ENCODE peak calls at places on chromosomes 4 and X, in ten cellular contexts. M, A, O, K, U, D, Y, F, G and T are unnamed samples.

GRCh38 chr4:85866508-85866907 is 391.6 kb downstream of the ARHGAP24 start:
- DNase-seq in O (peak; percentile 41), D (no peak), M (no peak), Y (no peak), F (no peak), K (no peak), G (no peak), U (peak; percentile 18), A (peak; percentile 11), T (peak; percentile 47)

GRCh38 chrX:71095033-71095432 is 618 bp upstream of the FOXO4 start:
- DNase-seq in F (no peak), M (no peak), O (no peak), U (no peak), D (no peak), Y (no peak), K (no peak), A (no peak), G (no peak), T (no peak)

GRCh38 chr4:147924604-147925412 is 192.9 kb downstream of the ARHGAP10 start:
- DNase-seq in U (peak; percentile 60), M (no peak), D (peak; percentile 15), F (peak; percentile 4), Y (peak; percentile 79), G (no peak), A (peak; percentile 25), O (peak; percentile 42), K (no peak), T (peak; percentile 25)

GRCh38 chr4:105145059-105145912 is 1.4 kb upstream of the TET2 start:
- DNase-seq in G (no peak), F (no peak), D (peak; percentile 73), U (no peak), Y (no peak), O (no peak), M (no peak), A (peak; percentile 10), K (no peak), T (peak; percentile 42)

GRCh38 chr4:27040351-27040750 is 179.7 kb downstream of the STIM2 start:
- DNase-seq in M (no peak), F (no peak), D (no peak), A (no peak), Y (no peak), U (no peak), K (no peak), G (peak; percentile 28), O (no peak), T (no peak)

GRCh38 chr4:184059099-184059498 is 154.0 kb downstream of the STOX2 start:
- DNase-seq in A (no peak), O (no peak), G (no peak), D (no peak), F (no peak), Y (no peak), K (no peak), U (no peak), M (no peak), T (no peak)

GRCh38 chrX:107712231-107713204 is 63.1 kb downstream of the TSC22D3 start:
- DNase-seq in A (peak; percentile 31), K (no peak), F (no peak), D (peak; percentile 70), U (peak; percentile 79), Y (no peak), O (peak; percentile 79), G (no peak), M (peak; percentile 65), T (peak; percentile 86)

GRCh38 chrX:46637937-46638336 is 64.4 kb downstream of the CHST7 start:
- DNase-seq in D (peak; percentile 28), G (no peak), M (no peak), A (no peak), F (peak; percentile 6), Y (no peak), O (no peak), U (no peak), K (no peak), T (peak; percentile 41)

GRCh38 chrX:33205321-33205720 is 6.0 kb downstream of the DMD start:
- DNase-seq in D (no peak), U (no peak), O (peak; percentile 40), G (no peak), F (no peak), Y (no peak), M (no peak), A (no peak), K (no peak), T (no peak)

GRCh38 chrX:33211356-33212254 is at the start of gene DMD:
- DNase-seq in A (peak; percentile 88), O (peak; percentile 93), K (no peak), F (no peak), G (no peak), D (peak; percentile 52), Y (peak; percentile 41), U (peak; percentile 92), M (peak; percentile 10), T (peak; percentile 61)

GRCh38 chrX:33210156-33210555 is 1.2 kb downstream of the DMD start:
- DNase-seq in A (no peak), F (no peak), M (no peak), G (no peak), Y (no peak), K (no peak), O (no peak), U (no peak), D (no peak), T (no peak)

GRCh38 chrX:33204889-33205288 is 6.5 kb downstream of the DMD start:
- DNase-seq in A (peak; percentile 49), Y (no peak), O (peak; percentile 65), U (no peak), G (no peak), F (no peak), M (no peak), K (no peak), D (peak; percentile 33), T (peak; percentile 48)

GRCh38 chrX:33207056-33207455 is 4.3 kb downstream of the DMD start:
- DNase-seq in M (no peak), G (no peak), U (no peak), D (no peak), A (peak; percentile 51), Y (no peak), F (no peak), K (no peak), O (peak; percentile 46), T (no peak)
- H3K4me3 ChIP-seq in M (no peak overlapping the region), G (no peak overlapping the region), U (no peak overlapping the region), D (no peak overlapping the region), A (no peak overlapping the region), Y (no peak overlapping the region), F (no peak overlapping the region), K (no peak overlapping the region), O (no peak overlapping the region), T (no peak overlapping the region)

GRCh38 chrX:125998432-125998831 is 167.7 kb downstream of the DCAF12L2 start:
- DNase-seq in Y (peak; percentile 19), F (no peak), O (peak; percentile 5), A (no peak), U (no peak), G (peak; percentile 1), D (no peak), M (no peak), K (no peak), T (peak; percentile 2)
- TF ChIP-seq CTCF in Y (peak; percentile 65), F (peak; percentile 16), O (peak; percentile 19), A (no peak), U (no peak), G (peak; percentile 67), D (no peak), M (no peak), K (peak; percentile 33), T (peak; percentile 39)

GRCh38 chr4:60089546-60090273 is 1110.4 kb upstream of the ADGRL3 start:
- DNase-seq in D (no peak), Y (no peak), K (no peak), O (no peak), F (no peak), U (no peak), M (no peak), A (no peak), G (no peak), T (no peak)
- H3K4me3 ChIP-seq in D (no peak overlapping the region), Y (no peak overlapping the region), K (no peak overlapping the region), O (no peak overlapping the region), F (no peak overlapping the region), U (no peak overlapping the region), M (no peak overlapping the region), A (no peak overlapping the region), G (no peak overlapping the region), T (no peak overlapping the region)

DNA sequence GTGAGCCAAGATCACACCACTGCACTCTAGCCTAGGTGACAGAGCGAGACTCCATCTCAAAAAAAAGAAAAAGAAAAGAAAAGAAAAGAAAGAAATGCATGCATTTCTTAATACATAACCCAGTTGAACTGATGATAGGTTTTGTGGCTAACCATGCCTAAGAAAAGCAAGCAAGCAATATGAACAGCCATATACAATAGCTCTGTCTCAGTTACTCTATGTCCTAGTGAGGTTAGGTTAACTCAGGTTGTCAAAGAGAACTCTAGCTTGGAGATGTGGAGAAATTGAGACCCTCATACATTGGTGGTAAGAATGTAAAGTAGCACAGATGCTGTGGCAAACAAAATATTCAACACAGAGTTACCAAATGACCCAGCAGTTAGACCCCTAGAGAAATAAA is 167.0 kb upstream of the RASGEF1B start:
- DNase-seq in O (no peak), K (no peak), Y (no peak), G (no peak), A (no peak), F (no peak), U (no peak), M (no peak), D (no peak), T (no peak)
- TF ChIP-seq CTCF in O (no peak), K (no peak), Y (no peak), G (no peak), A (no peak), F (no peak), U (no peak), M (no peak), D (no peak), T (no peak)

GRCh38 chrX:111759676-111760075 is 78.7 kb downstream of the ALG13 start:
- DNase-seq in Y (no peak), D (no peak), K (no peak), M (no peak), G (no peak), U (no peak), O (no peak), F (no peak), A (no peak), T (no peak)

GRCh38 chrX:111761578-111762135 is 80.7 kb downstream of the ALG13 start:
- DNase-seq in Y (no peak), A (no peak), K (no peak), D (no peak), O (no peak), M (no peak), G (no peak), U (no peak), F (no peak), T (no peak)

GRCh38 chrX:111756486-111756885 is 75.5 kb downstream of the ALG13 start:
- DNase-seq in F (no peak), U (no peak), G (no peak), M (no peak), A (no peak), K (no peak), O (no peak), Y (no peak), D (no peak), T (no peak)
- H3K4me3 ChIP-seq in F (no peak overlapping the region), U (no peak overlapping the region), G (no peak overlapping the region), M (no peak overlapping the region), A (no peak overlapping the region), K (no peak overlapping the region), O (no peak overlapping the region), Y (no peak overlapping the region), D (no peak overlapping the region), T (no peak overlapping the region)